ENCODE peak calls at places on chromosomes 6 and 20, in four cellular contexts. D, O, K and B are unnamed samples.

GRCh38 chr6:7252390-7252789 is 60.6 kb downstream of the SSR1 start:
- DNase-seq in D (no peak), O (no peak), K (no peak), B (no peak)

GRCh38 chr6:143621876-143622605 is 55.7 kb upstream of the PHACTR2 start:
- DNase-seq in D (no peak), O (peak; percentile 46), K (no peak), B (no peak)

GRCh38 chr6:17458971-17459370 is 65.6 kb downstream of the CAP2 start:
- DNase-seq in D (no peak), O (peak; percentile 43), K (no peak), B (no peak)

GRCh38 chr20:24915892-24916291 is 33.2 kb upstream of the CST7 start:
- DNase-seq in D (no peak), O (no peak), K (no peak), B (no peak)

GRCh38 chr20:3686867-3687321 is 5.1 kb upstream of the ADAM33 start:
- DNase-seq in D (no peak), O (peak; percentile 94), K (no peak), B (no peak)

GRCh38 chr6:116531675-116532570 is 13.6 kb downstream of the TRAPPC3L start:
- DNase-seq in D (peak; percentile 65), O (peak; percentile 82), K (peak; percentile 56), B (no peak)

GRCh38 chr6:35757461-35758123 is 18.8 kb upstream of the CLPSL2 start:
- DNase-seq in D (peak; percentile 57), O (peak; percentile 28), K (no peak), B (no peak)

GRCh38 chr6:78835817-78836216 is 31.5 kb upstream of the IRAK1BP1 start:
- DNase-seq in D (peak; percentile 1), O (peak; percentile 4), K (no peak), B (no peak)

GRCh38 chr6:145929037-145929633 is 35.0 kb downstream of the SHPRH start:
- DNase-seq in D (peak; percentile 47), O (peak; percentile 60), K (peak; percentile 3), B (no peak)
- TF ChIP-seq SMC3 in D (peak; percentile 39), O (peak; percentile 58), K (peak; percentile 30), B (peak; percentile 53)

DNA sequence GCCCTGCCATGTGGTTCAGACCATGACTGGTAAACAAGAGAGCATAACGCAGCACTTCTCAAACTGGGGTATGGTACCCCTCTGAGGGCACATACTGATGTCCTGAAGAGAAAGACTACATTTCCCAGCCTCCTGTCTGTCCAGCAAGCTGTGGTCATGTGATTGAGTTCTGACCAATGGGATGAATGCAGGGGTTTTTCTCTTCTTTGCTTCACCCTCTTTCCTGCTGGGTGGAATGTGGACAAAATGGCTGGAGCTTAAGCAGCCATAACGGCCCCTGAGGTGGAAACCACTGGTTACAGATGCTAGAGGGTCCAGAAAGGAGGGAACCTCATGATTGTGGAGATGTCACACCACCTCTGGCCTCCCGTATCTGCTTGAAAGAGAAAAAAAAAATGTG is 19.4 kb upstream of the KCNB1 start:
- DNase-seq in D (peak; percentile 60), O (peak; percentile 26), K (no peak), B (no peak)
- TF ChIP-seq SMC3 in D (no peak), O (no peak), K (no peak), B (no peak)

GRCh38 chr20:33601016-33601415 is 61.1 kb upstream of the C20orf144 start:
- DNase-seq in D (no peak), O (no peak), K (no peak), B (no peak)

GRCh38 chr20:33604084-33604990 is 57.8 kb upstream of the C20orf144 start:
- DNase-seq in D (no peak), O (no peak), K (no peak), B (no peak)

GRCh38 chr20:33604991-33605370 is 57.1 kb upstream of the C20orf144 start:
- DNase-seq in D (no peak), O (no peak), K (no peak), B (no peak)

GRCh38 chr20:33601861-33602260 is 60.3 kb upstream of the C20orf144 start:
- DNase-seq in D (no peak), O (no peak), K (no peak), B (no peak)

DNA sequence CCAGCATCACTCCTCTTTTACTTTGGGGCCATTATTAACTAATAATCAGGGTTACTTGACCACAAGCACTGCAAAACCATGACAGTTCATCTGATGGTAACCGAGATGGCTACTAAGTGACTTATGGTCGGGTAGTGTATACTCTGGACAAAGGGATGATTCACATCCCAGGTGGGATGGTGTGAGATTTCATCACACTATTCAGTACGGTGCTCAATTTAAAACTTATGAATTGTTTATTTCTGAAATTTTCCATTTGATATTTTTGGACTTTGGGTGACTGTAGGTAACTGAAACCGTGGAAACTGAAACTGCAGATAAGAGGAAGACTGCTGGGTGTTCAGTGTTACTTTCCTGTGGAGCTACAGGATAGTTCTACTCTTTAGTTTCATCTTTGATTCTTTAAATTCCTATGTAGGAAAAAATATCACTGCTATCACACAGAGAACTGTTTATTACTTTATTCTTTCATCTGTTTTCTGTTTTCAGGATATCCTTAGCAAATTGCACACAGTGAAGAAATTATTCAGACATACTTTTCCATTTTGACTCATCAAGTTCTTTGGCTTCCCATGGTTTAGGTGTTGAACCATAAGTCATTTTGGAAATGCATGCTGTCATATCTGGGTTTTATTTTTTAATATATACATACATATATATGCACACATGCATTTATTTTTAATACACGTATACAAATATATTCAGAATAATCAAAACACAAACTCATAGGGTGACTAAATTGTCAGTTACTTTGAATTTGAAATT is 59.1 kb upstream of the C20orf144 start:
- DNase-seq in D (no peak), O (peak; percentile 50), K (no peak), B (peak; percentile 34)
- TF ChIP-seq SMC3 in D (no peak), O (no peak), K (no peak), B (no peak)

DNA sequence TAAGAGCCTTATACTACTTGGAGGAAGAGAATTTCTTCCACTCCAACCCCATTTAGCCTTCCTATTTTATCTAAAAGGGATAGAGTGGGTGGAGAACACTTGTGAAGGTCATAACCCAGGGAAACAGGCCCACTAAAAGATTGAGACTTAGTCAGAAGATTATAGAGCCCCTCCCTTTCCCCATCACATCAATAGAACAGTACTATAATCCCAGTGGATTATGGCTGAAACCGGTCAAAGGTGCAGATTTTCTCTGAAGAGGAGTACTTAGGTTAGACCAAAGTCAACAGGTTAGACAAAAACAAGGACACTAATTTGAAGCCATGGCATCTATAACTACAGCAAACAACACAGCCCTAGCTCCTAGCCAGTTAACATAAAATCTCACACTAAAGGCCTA is 330.9 kb upstream of the NOX3 start:
- DNase-seq in D (no peak), O (no peak), K (no peak), B (no peak)
- TF ChIP-seq SMC3 in D (no peak), O (no peak), K (no peak), B (no peak)

GRCh38 chr6:136669299-136669699 is 119.1 kb upstream of the MAP7 start:
- DNase-seq in D (no peak), O (peak; percentile 89), K (no peak), B (no peak)
- TF ChIP-seq SMC3 in D (no peak), O (no peak), K (no peak), B (no peak)